ENCODE peak calls at places on chromosomes 2 and 18, in six cellular contexts. B is H54, Q is body of pancreas, K is NCI-H1694 treated with DMSO at 0.1 percent for 48 hours, R is osteocyte, W is activated gamma-delta T cell. M is an unnamed sample.
A peak's percentile ranks its signal among the peaks of the same experiment; 100 is the strongest.

GRCh38 chr18:23856466-23857175 is 157.9 kb upstream of the TTC39C start:
- DNase-seq in B (no peak), K (no peak), Q (no peak), W (no peak), R (no peak), M (no peak)

GRCh38 chr2:120253021-120253882 is 600 bp downstream of the RALB start:
- DNase-seq in K (no peak), W (no peak), R (peak; percentile 90), Q (peak; percentile 72), B (peak; percentile 76), M (peak; percentile 84)

GRCh38 chr2:217074576-217075224 is 214.8 kb upstream of the TNP1 start:
- DNase-seq in Q (no peak), B (no peak), W (no peak), K (no peak), R (no peak), M (no peak)

GRCh38 chr2:36834203-36834602 is 132.1 kb downstream of the STRN start:
- DNase-seq in W (no peak), B (no peak), R (no peak), K (no peak), Q (no peak), M (no peak)

GRCh38 chr2:238790877-238791276 is 57.0 kb upstream of the TWIST2 start:
- DNase-seq in Q (no peak), B (no peak), K (no peak), W (no peak), R (no peak), M (no peak)

GRCh38 chr2:70044290-70045040 is 42.8 kb upstream of the PCBP1 start:
- DNase-seq in W (no peak), Q (no peak), K (no peak), B (no peak), R (no peak), M (peak; percentile 79)

GRCh38 chr2:1707771-1708351 is 36.5 kb downstream of the PXDN start:
- DNase-seq in W (no peak), R (peak; percentile 88), B (no peak), K (no peak), Q (no peak), M (no peak)

GRCh38 chr2:179818546-179818945 is 42.9 kb downstream of the ZNF385B start:
- DNase-seq in K (no peak), W (no peak), B (peak; percentile 27), Q (no peak), R (no peak), M (no peak)

GRCh38 chr2:8549273-8549922 is 132.5 kb upstream of the ID2 start:
- DNase-seq in W (no peak), R (no peak), Q (no peak), B (no peak), K (no peak), M (no peak)

GRCh38 chr2:46653539-46653938 is 174.2 kb downstream of the TMEM247 start:
- DNase-seq in Q (no peak), B (no peak), W (no peak), R (no peak), K (no peak), M (no peak)

GRCh38 chr2:201860541-201861154 is 54.3 kb downstream of the CDK15 start:
- DNase-seq in Q (peak; percentile 39), W (no peak), K (peak; percentile 87), R (no peak), B (peak; percentile 35), M (peak; percentile 75)

GRCh38 chr2:218261424-218262273 is 834 bp downstream of the GPBAR1 start:
- DNase-seq in R (no peak), Q (no peak), K (no peak), B (no peak), W (no peak), M (no peak)

GRCh38 chr2:232689152-232689910 is 7.8 kb upstream of the GIGYF2 start:
- DNase-seq in B (no peak), K (peak; percentile 75), W (no peak), Q (peak; percentile 40), R (no peak), M (peak; percentile 31)

GRCh38 chr2:135226961-135227360 is 174.9 kb downstream of the RAB3GAP1 start:
- DNase-seq in K (no peak), R (no peak), W (no peak), B (no peak), Q (no peak), M (no peak)

GRCh38 chr18:27713037-27713726 is 463.7 kb downstream of the CDH2 start:
- DNase-seq in W (no peak), K (no peak), Q (no peak), B (no peak), R (no peak), M (no peak)

GRCh38 chr2:208713066-208713465 is 306.5 kb downstream of the PTH2R start:
- DNase-seq in B (no peak), Q (no peak), R (no peak), W (no peak), K (no peak), M (peak; percentile 12)

GRCh38 chr2:171319164-171319810 is 114.5 kb downstream of the METTL8 start:
- DNase-seq in R (no peak), B (no peak), W (no peak), K (no peak), Q (no peak), M (peak; percentile 10)

GRCh38 chr2:10722252-10722825 is 909 bp downstream of the ATP6V1C2 start:
- DNase-seq in B (no peak), Q (no peak), K (no peak), R (no peak), W (no peak), M (no peak)

GRCh38 chr2:121777699-121778058 is 22.2 kb downstream of the TSN start:
- DNase-seq in W (no peak), K (peak; percentile 81), B (no peak), R (no peak), Q (no peak), M (no peak)

GRCh38 chr2:13676269-13676668 is 956.2 kb upstream of the LRATD1 start:
- DNase-seq in Q (no peak), K (no peak), B (no peak), W (no peak), R (no peak), M (no peak)

GRCh38 chr2:60502123-60502522 is 51.3 kb downstream of the BCL11A start:
- DNase-seq in R (no peak), W (no peak), K (peak; percentile 23), B (no peak), Q (no peak), M (no peak)

GRCh38 chr2:197309369-197310231 is 980 bp downstream of the ANKRD44 start:
- DNase-seq in B (no peak), R (no peak), K (peak; percentile 46), W (peak; percentile 29), Q (peak; percentile 33), M (peak; percentile 60)

GRCh38 chr2:31386648-31387047 is 27.9 kb downstream of the XDH start:
- DNase-seq in W (no peak), B (no peak), R (no peak), K (no peak), Q (no peak), M (no peak)

GRCh38 chr2:101435011-101435862 is 39.7 kb downstream of the RFX8 start:
- DNase-seq in B (no peak), R (peak; percentile 25), Q (no peak), W (no peak), K (no peak), M (no peak)

GRCh38 chr2:38484957-38485356 is 107.9 kb upstream of the ATL2 start:
- DNase-seq in B (no peak), R (no peak), W (no peak), K (no peak), Q (no peak), M (no peak)

GRCh38 chr2:586518-587370 is 90.5 kb downstream of the TMEM18 start:
- DNase-seq in W (no peak), K (no peak), B (no peak), Q (no peak), R (peak; percentile 57), M (no peak)

GRCh38 chr2:54652540-54652939 is 70.9 kb upstream of the EML6 start:
- DNase-seq in R (no peak), B (no peak), K (no peak), W (no peak), Q (no peak), M (no peak)

GRCh38 chr2:239297142-239298125 is 103.4 kb downstream of the HDAC4 start:
- DNase-seq in K (no peak), B (no peak), W (no peak), R (no peak), Q (peak; percentile 11), M (peak; percentile 50)

GRCh38 chr2:110751642-110752041 is 19.3 kb downstream of the ACOXL start:
- DNase-seq in K (no peak), Q (no peak), B (no peak), R (no peak), W (no peak), M (no peak)

GRCh38 chr2:102240640-102241370 is 54.0 kb downstream of the IL1RL2 start:
- DNase-seq in R (peak; percentile 95), B (peak; percentile 79), W (peak; percentile 52), K (peak; percentile 7), Q (peak; percentile 90), M (peak; percentile 92)

GRCh38 chr2:98936917-98937351 is 909 bp upstream of the CRACDL start:
- DNase-seq in K (no peak), B (no peak), R (no peak), W (no peak), Q (no peak), M (no peak)

GRCh38 chr2:69464575-69464974 is 27.3 kb upstream of the NFU1 start:
- DNase-seq in W (no peak), B (no peak), K (peak; percentile 92), R (no peak), Q (no peak), M (no peak)

GRCh38 chr2:11305338-11305737 is 39.1 kb downstream of the ROCK2 start:
- DNase-seq in B (no peak), W (no peak), R (no peak), Q (no peak), K (no peak), M (no peak)

GRCh38 chr2:62577994-62578836 is 72.2 kb upstream of the TMEM17 start:
- DNase-seq in K (no peak), Q (no peak), R (no peak), W (no peak), B (peak; percentile 31), M (no peak)

GRCh38 chr2:152431370-152432098 is 96.6 kb downstream of the FMNL2 start:
- DNase-seq in R (no peak), K (no peak), Q (no peak), B (no peak), W (no peak), M (no peak)

GRCh38 chr18:41744664-41745063 is 210.4 kb upstream of the PIK3C3 start:
- DNase-seq in B (no peak), W (no peak), R (no peak), K (no peak), Q (no peak), M (no peak)

GRCh38 chr18:31268985-31269406 is 49.0 kb upstream of the DSG1 start:
- DNase-seq in Q (no peak), R (no peak), K (no peak), W (no peak), B (no peak), M (no peak)

GRCh38 chr2:200275281-200276103 is 31.0 kb upstream of the SPATS2L start:
- DNase-seq in Q (no peak), R (no peak), B (no peak), K (no peak), W (no peak), M (no peak)

GRCh38 chr2:65661980-65662653 is 229.7 kb upstream of the SPRED2 start:
- DNase-seq in W (no peak), R (no peak), B (peak; percentile 19), Q (no peak), K (no peak), M (no peak)

M was measured in mucosa of descending colon.